ENCODE peak calls at places on chromosomes 16 and 17, in nine cellular contexts. Y is NCI-H774, W is HEK293T, H is H54, O is NCI-H446, I is uterus, M is A549, F is Peyer's patch, R is NCI-H2081. K is an unnamed sample.
A peak's percentile ranks its signal among the peaks of the same experiment; 100 is the strongest.

GRCh38 chr16:87363771-87364476 is 19.7 kb downstream of the FBXO31 start:
- DNase-seq in O (no peak), R (no peak), H (no peak), F (no peak), Y (no peak), M (no peak), W (no peak), I (peak; percentile 57), K (no peak)

GRCh38 chr16:58820359-58820758 is 86.2 kb upstream of the GOT2 start:
- DNase-seq in M (no peak), H (no peak), Y (no peak), F (no peak), R (no peak), W (no peak), O (no peak), I (no peak), K (no peak)

GRCh38 chr17:12580640-12581039 is 85.0 kb upstream of the MYOCD start:
- DNase-seq in Y (no peak), O (no peak), M (no peak), I (no peak), R (no peak), F (no peak), H (no peak), W (no peak), K (no peak)

GRCh38 chr16:58333937-58334336 is 39.1 kb upstream of the PRSS54 start:
- DNase-seq in F (no peak), W (no peak), I (no peak), M (no peak), O (no peak), H (no peak), Y (no peak), R (no peak), K (no peak)

GRCh38 chr16:65658339-65659275 is 536.7 kb upstream of the CDH11 start:
- DNase-seq in R (no peak), Y (no peak), I (peak; percentile 31), M (peak; percentile 18), H (peak; percentile 38), W (no peak), F (no peak), O (no peak), K (no peak)

GRCh38 chr17:66951605-66951953 is 12.9 kb upstream of the CACNG4 start:
- DNase-seq in H (no peak), R (no peak), Y (no peak), M (peak; percentile 50), O (no peak), I (no peak), F (no peak), W (no peak), K (no peak)

GRCh38 chr16:89431158-89431584 is 59.2 kb downstream of the ANKRD11 start:
- DNase-seq in F (peak; percentile 78), H (no peak), M (peak; percentile 70), I (no peak), O (no peak), R (no peak), W (no peak), Y (no peak), K (no peak)

GRCh38 chr17:20206068-20206467 is 196.9 kb downstream of the SPECC1 start:
- DNase-seq in M (peak; percentile 74), R (no peak), Y (no peak), H (no peak), I (peak; percentile 37), W (no peak), O (peak; percentile 80), F (no peak), K (no peak)

GRCh38 chr17:69607162-69607834 is 192.8 kb downstream of the MAP2K6 start:
- DNase-seq in F (peak; percentile 68), Y (peak; percentile 89), W (peak; percentile 73), M (peak; percentile 85), O (peak; percentile 84), R (peak; percentile 89), I (peak; percentile 29), H (peak; percentile 32), K (no peak)

GRCh38 chr17:8994319-8994718 is 27.0 kb upstream of the NTN1 start:
- DNase-seq in F (peak; percentile 73), M (peak; percentile 62), H (peak; percentile 51), W (peak; percentile 63), O (peak; percentile 10), I (peak; percentile 34), R (peak; percentile 1), Y (peak; percentile 13), K (peak; percentile 31)

GRCh38 chr17:65183736-65184135 is 46.6 kb downstream of the RGS9 start:
- DNase-seq in R (no peak), W (no peak), Y (no peak), M (peak; percentile 74), O (no peak), I (no peak), F (no peak), H (peak; percentile 63), K (no peak)

GRCh38 chr16:57763290-57764005 is 27.9 kb downstream of the KATNB1 start:
- DNase-seq in I (no peak), F (no peak), O (no peak), M (no peak), Y (no peak), H (no peak), W (no peak), R (no peak), K (no peak)

GRCh38 chr16:47787695-47788094 is 326.6 kb downstream of the PHKB start:
- DNase-seq in H (no peak), Y (no peak), F (no peak), R (no peak), M (no peak), I (no peak), W (no peak), O (no peak), K (no peak)

GRCh38 chr17:8109669-8110455 is 8.5 kb downstream of the ALOXE3 start:
- DNase-seq in F (peak; percentile 84), I (peak; percentile 33), W (peak; percentile 79), O (peak; percentile 15), R (peak; percentile 57), H (no peak), Y (no peak), M (peak; percentile 66), K (peak; percentile 83)

GRCh38 chr17:36085710-36086268 is 4.2 kb downstream of the CCL3 start:
- DNase-seq in F (no peak), H (no peak), O (no peak), I (no peak), R (no peak), Y (no peak), W (no peak), M (no peak), K (no peak)

GRCh38 chr17:64159051-64159590 is 29.2 kb upstream of the ERN1 start:
- DNase-seq in Y (no peak), R (no peak), F (no peak), I (no peak), M (no peak), H (no peak), O (no peak), W (no peak), K (no peak)

GRCh38 chr17:63657776-63658175 is 35.6 kb downstream of the MAP3K3 start:
- DNase-seq in F (no peak), Y (no peak), H (no peak), O (no peak), W (no peak), R (no peak), M (no peak), I (no peak), K (no peak)

GRCh38 chr17:35046740-35047283 is 16.7 kb downstream of the RFFL start:
- DNase-seq in R (no peak), Y (no peak), M (no peak), H (peak; percentile 66), I (no peak), F (no peak), W (peak; percentile 30), O (peak; percentile 36), K (peak; percentile 67)

GRCh38 chr17:42674755-42675347 is 1.9 kb downstream of the PLEKHH3 start:
- DNase-seq in H (no peak), M (no peak), F (no peak), W (no peak), Y (peak; percentile 54), O (no peak), I (no peak), R (peak; percentile 92), K (no peak)

GRCh38 chr16:55661842-55662479 is 6.2 kb downstream of the SLC6A2 start:
- DNase-seq in I (no peak), Y (no peak), H (no peak), O (no peak), F (no peak), M (no peak), W (no peak), R (no peak), K (no peak)

GRCh38 chr16:66948034-66948821 is 12.8 kb upstream of the CES3 start:
- DNase-seq in O (no peak), F (peak; percentile 82), W (no peak), Y (no peak), M (no peak), R (no peak), H (no peak), I (no peak), K (no peak)

GRCh38 chr17:20214807-20215206 is 205.6 kb downstream of the SPECC1 start:
- DNase-seq in Y (no peak), F (no peak), H (no peak), O (no peak), R (no peak), M (no peak), I (no peak), W (no peak), K (no peak)

GRCh38 chr16:68590201-68590994 is 51.3 kb downstream of the ZFP90 start:
- DNase-seq in I (peak; percentile 40), Y (no peak), F (peak; percentile 78), R (peak; percentile 30), O (no peak), M (peak; percentile 71), W (peak; percentile 88), H (peak; percentile 85), K (peak; percentile 62)

GRCh38 chr17:59558953-59559352 is 6.5 kb upstream of the DHX40 start:
- DNase-seq in W (no peak), M (no peak), Y (no peak), I (no peak), H (no peak), O (no peak), F (no peak), R (no peak), K (no peak)

GRCh38 chr17:82350182-82351030 is 8.6 kb upstream of the TEX19 start:
- DNase-seq in R (no peak), I (no peak), M (peak; percentile 79), H (no peak), Y (no peak), F (no peak), O (no peak), W (no peak), K (no peak)

GRCh38 chr16:8678068-8678927 is 3.9 kb downstream of the ABAT start:
- DNase-seq in M (peak; percentile 37), R (no peak), W (no peak), F (no peak), O (no peak), I (no peak), Y (no peak), H (peak; percentile 44), K (no peak)

GRCh38 chr17:31462261-31462660 is 70.8 kb downstream of the RAB11FIP4 start:
- DNase-seq in Y (no peak), F (no peak), H (no peak), W (no peak), O (peak; percentile 6), R (no peak), M (no peak), I (no peak), K (no peak)

GRCh38 chr17:62819511-62820221 is 11.6 kb upstream of the MARCHF10 start:
- DNase-seq in F (no peak), R (no peak), W (peak; percentile 34), Y (peak; percentile 10), M (peak; percentile 96), I (peak; percentile 58), O (peak; percentile 57), H (peak; percentile 91), K (no peak)

GRCh38 chr17:4143563-4144410 is 790 bp downstream of the CYB5D2 start:
- DNase-seq in H (peak; percentile 81), M (peak; percentile 97), O (peak; percentile 90), I (peak; percentile 88), R (peak; percentile 91), W (peak; percentile 85), F (peak; percentile 94), Y (peak; percentile 37), K (peak; percentile 87)

GRCh38 chr16:72291531-72291981 is 119.6 kb upstream of the PMFBP1 start:
- DNase-seq in H (peak; percentile 37), R (no peak), M (peak; percentile 70), W (no peak), O (no peak), Y (no peak), I (no peak), F (no peak), K (no peak)

GRCh38 chr16:88662843-88663606 is at the start of gene MVD:
- DNase-seq in H (peak; percentile 100), M (peak; percentile 98), O (peak; percentile 96), F (peak; percentile 98), R (peak; percentile 95), W (peak; percentile 99), I (peak; percentile 95), Y (peak; percentile 90), K (peak; percentile 96)

K was measured in CD8-positive, alpha-beta T cell.